ENCODE peak calls at places on chromosomes 11 and 22, in four cellular contexts. E is posterior cingulate gyrus, T is astrocyte of the spinal cord, O is iPS-NIHi11. Z is an unnamed sample.

GRCh38 chr11:103486609-103487008 is 377.4 kb downstream of the DYNC2H1 start:
- DNase-seq in E (no peak), O (no peak), T (no peak), Z (no peak)

GRCh38 chr22:28141614-28142013 is 222.6 kb upstream of the PITPNB start:
- DNase-seq in O (no peak), T (peak), E (no peak), Z (no peak)

GRCh38 chr11:64009234-64009633 is 23.0 kb downstream of the OTUB1 start:
- DNase-seq in O (no peak), E (no peak), T (no peak), Z (no peak)

GRCh38 chr22:40572976-40573375 is 63.5 kb downstream of the MRTFA start:
- DNase-seq in O (no peak), T (no peak), E (no peak), Z (no peak)

GRCh38 chr11:124402326-124402922 is 3.6 kb upstream of the OR8B3 start:
- DNase-seq in O (peak), T (peak), E (peak), Z (peak)

GRCh38 chr11:12704049-12704448 is 29.8 kb downstream of the TEAD1 start:
- DNase-seq in T (peak), O (no peak), E (no peak), Z (peak)

GRCh38 chr11:1938343-1939005 is 8.7 kb upstream of the MRPL23 start:
- DNase-seq in T (no peak), O (peak), E (peak), Z (no peak)

GRCh38 chr11:79493555-79494171 is 52.8 kb upstream of the TENM4 start:
- DNase-seq in T (peak), O (peak), E (peak), Z (peak)

GRCh38 chr11:59574932-59575904 is 40.4 kb downstream of the OSBP start:
- DNase-seq in T (no peak), O (no peak), E (no peak), Z (no peak)

GRCh38 chr22:23243006-23243573 is 62.8 kb downstream of the BCR start:
- DNase-seq in E (peak), O (peak), T (peak), Z (no peak)

GRCh38 chr11:75024764-75025211 is 36.1 kb downstream of the NEU3 start:
- DNase-seq in O (no peak), E (peak), T (no peak), Z (no peak)

GRCh38 chr11:84558085-84558905 is 1068.8 kb downstream of the DLG2 start:
- DNase-seq in T (peak), E (peak), O (peak), Z (peak)

GRCh38 chr22:17266261-17266971 is 47.2 kb upstream of the ADA2 start:
- DNase-seq in E (peak), O (peak), T (peak), Z (peak)

GRCh38 chr22:26585104-26585790 is 4.7 kb downstream of the TPST2 start:
- DNase-seq in T (peak), O (no peak), E (no peak), Z (peak)

GRCh38 chr11:100890779-100891178 is 203.7 kb downstream of the ARHGAP42 start:
- DNase-seq in T (peak), O (no peak), E (no peak), Z (peak)

GRCh38 chr11:2173150-2173693 is 1.6 kb upstream of the TH start:
- DNase-seq in O (peak), E (no peak), T (no peak), Z (no peak)

GRCh38 chr11:76634934-76635333 is 35.6 kb downstream of the LRRC32 start:
- DNase-seq in T (no peak), O (no peak), E (peak), Z (no peak)

Z was measured in Caki2.